ENCODE peak calls at places on chromosome 7, in nine cellular contexts. T is memory B cell; U is tibial artery; Z is T-cell; F is GDM1; V is midbrain; H is NCI-H1417; J is stimulated activated naive CD4-positive, alpha-beta T cell; W is skeletal muscle cell. B is an unnamed sample.

GRCh38 chr7:150854066-150855000 is 2.0 kb downstream of the AOC1 start:
- DNase-seq in T (no peak), U (no peak), Z (no peak), F (no peak), V (no peak), H (no peak), J (no peak), W (no peak), B (no peak)

GRCh38 chr7:114354306-114354705 is 60.3 kb upstream of the FOXP2 start:
- DNase-seq in T (no peak), U (no peak), Z (no peak), F (no peak), V (no peak), H (peak), J (no peak), W (no peak), B (no peak)

GRCh38 chr7:50502947-50503346 is 52.8 kb upstream of the FIGNL1 start:
- DNase-seq in T (no peak), U (no peak), Z (no peak), F (no peak), V (no peak), H (no peak), J (no peak), W (no peak), B (no peak)

GRCh38 chr7:43535031-43535451 is 47.9 kb upstream of the STK17A start:
- DNase-seq in T (no peak), U (no peak), Z (no peak), F (no peak), V (no peak), H (no peak), J (no peak), W (peak), B (peak)

GRCh38 chr7:85719981-85720963 is 533.4 kb upstream of the SEMA3D start:
- DNase-seq in T (no peak), U (peak), Z (no peak), F (no peak), V (no peak), H (no peak), J (no peak), W (peak), B (peak)

GRCh38 chr7:17651926-17652385 is 288.3 kb downstream of the SNX13 start:
- DNase-seq in T (no peak), U (no peak), Z (no peak), F (no peak), V (peak), H (no peak), J (no peak), W (peak), B (peak)

GRCh38 chr7:99679400-99680191 is at the start of gene CYP3A5:
- DNase-seq in T (no peak), U (no peak), Z (no peak), F (no peak), V (no peak), H (no peak), J (no peak), W (no peak), B (peak)

GRCh38 chr7:91659096-91659495 is 221.4 kb downstream of the MTERF1 start:
- DNase-seq in T (no peak), U (no peak), Z (no peak), F (no peak), V (no peak), H (no peak), J (no peak), W (no peak), B (no peak)

GRCh38 chr7:139687980-139688632 is 89.7 kb downstream of the HIPK2 start:
- DNase-seq in T (no peak), U (no peak), Z (no peak), F (no peak), V (no peak), H (no peak), J (no peak), W (no peak), B (peak)

GRCh38 chr7:44372560-44373417 is 47.4 kb upstream of the CAMK2B start:
- DNase-seq in T (no peak), U (no peak), Z (no peak), F (no peak), V (no peak), H (no peak), J (no peak), W (no peak), B (peak)

GRCh38 chr7:82019538-82019937 is 249.7 kb upstream of the HGF start:
- DNase-seq in T (no peak), U (no peak), Z (no peak), F (no peak), V (no peak), H (no peak), J (no peak), W (no peak), B (no peak)

GRCh38 chr7:66564045-66564444 is 64.6 kb upstream of the KCTD7 start:
- DNase-seq in T (no peak), U (no peak), Z (no peak), F (no peak), V (no peak), H (no peak), J (no peak), W (no peak), B (no peak)

GRCh38 chr7:130227883-130228575 is 20.4 kb downstream of the SSMEM1 start:
- DNase-seq in T (no peak), U (no peak), Z (no peak), F (no peak), V (peak), H (no peak), J (no peak), W (no peak), B (no peak)

GRCh38 chr7:157683251-157684156 is 346.7 kb downstream of the DNAJB6 start:
- DNase-seq in T (no peak), U (no peak), Z (no peak), F (no peak), V (no peak), H (no peak), J (no peak), W (no peak), B (no peak)

GRCh38 chr7:3063016-3063753 is 19.5 kb upstream of the CARD11 start:
- DNase-seq in T (no peak), U (no peak), Z (peak), F (no peak), V (no peak), H (no peak), J (peak), W (no peak), B (no peak)

GRCh38 chr7:1693991-1694524 is 24.0 kb downstream of the ELFN1 start:
- DNase-seq in T (no peak), U (no peak), Z (no peak), F (no peak), V (peak), H (no peak), J (no peak), W (peak), B (peak)

GRCh38 chr7:92665926-92666325 is 75.7 kb upstream of the FAM133B start:
- DNase-seq in T (no peak), U (no peak), Z (no peak), F (no peak), V (no peak), H (no peak), J (no peak), W (no peak), B (no peak)

GRCh38 chr7:97200043-97200442 is 82.5 kb downstream of the SDHAF3 start:
- DNase-seq in T (no peak), U (no peak), Z (no peak), F (no peak), V (no peak), H (no peak), J (no peak), W (no peak), B (no peak)

GRCh38 chr7:51640851-51641250 is 324.2 kb upstream of the COBL start:
- DNase-seq in T (no peak), U (no peak), Z (no peak), F (no peak), V (no peak), H (no peak), J (no peak), W (no peak), B (no peak)

GRCh38 chr7:98745722-98746318 is 124.0 kb downstream of the TMEM130 start:
- DNase-seq in T (peak), U (peak), Z (peak), F (peak), V (peak), H (peak), J (peak), W (no peak), B (peak)

GRCh38 chr7:124457841-124458240 is 307.8 kb downstream of the GPR37 start:
- DNase-seq in T (no peak), U (no peak), Z (no peak), F (no peak), V (no peak), H (no peak), J (no peak), W (no peak), B (peak)

GRCh38 chr7:73436031-73436929 is 2.7 kb downstream of the FZD9 start:
- DNase-seq in T (no peak), U (no peak), Z (no peak), F (no peak), V (no peak), H (no peak), J (no peak), W (no peak), B (peak)

GRCh38 chr7:73948287-73948686 is 79.7 kb upstream of the ELN start:
- DNase-seq in T (no peak), U (no peak), Z (no peak), F (no peak), V (no peak), H (no peak), J (no peak), W (no peak), B (no peak)

GRCh38 chr7:8277394-8277982 is 15.5 kb upstream of the ICA1 start:
- DNase-seq in T (no peak), U (no peak), Z (no peak), F (no peak), V (no peak), H (peak), J (no peak), W (no peak), B (no peak)

GRCh38 chr7:14606101-14606500 is 296.4 kb downstream of the DGKB start:
- DNase-seq in T (no peak), U (no peak), Z (no peak), F (no peak), V (no peak), H (no peak), J (no peak), W (no peak), B (no peak)

GRCh38 chr7:50206521-50207250 is 97.8 kb upstream of the IKZF1 start:
- DNase-seq in T (no peak), U (no peak), Z (peak), F (peak), V (no peak), H (no peak), J (peak), W (no peak), B (no peak)

GRCh38 chr7:135678612-135679575 is 16.6 kb downstream of the STMP1 start:
- DNase-seq in T (no peak), U (peak), Z (no peak), F (no peak), V (no peak), H (no peak), J (no peak), W (no peak), B (peak)

GRCh38 chr7:22688034-22688433 is 39.0 kb upstream of the IL6 start:
- DNase-seq in T (no peak), U (no peak), Z (no peak), F (no peak), V (peak), H (no peak), J (no peak), W (no peak), B (no peak)

GRCh38 chr7:876972-877311 is 588 bp downstream of the GET4 start:
- DNase-seq in T (no peak), U (peak), Z (no peak), F (no peak), V (no peak), H (no peak), J (no peak), W (no peak), B (no peak)

GRCh38 chr7:142329062-142329788 is 71.4 kb upstream of the PRSS58 start:
- DNase-seq in T (no peak), U (no peak), Z (no peak), F (no peak), V (no peak), H (peak), J (no peak), W (no peak), B (no peak)

GRCh38 chr7:91945476-91945875 is 4.8 kb downstream of the AKAP9 start:
- DNase-seq in T (no peak), U (no peak), Z (no peak), F (no peak), V (peak), H (no peak), J (no peak), W (no peak), B (peak)

GRCh38 chr7:17130281-17131059 is 168.0 kb upstream of the AHR start:
- DNase-seq in T (no peak), U (no peak), Z (no peak), F (no peak), V (no peak), H (no peak), J (no peak), W (peak), B (peak)

GRCh38 chr7:157429680-157430224 is 92.9 kb downstream of the DNAJB6 start:
- DNase-seq in T (no peak), U (no peak), Z (no peak), F (no peak), V (no peak), H (no peak), J (no peak), W (no peak), B (no peak)

GRCh38 chr7:47743898-47744612 is 162.1 kb upstream of the TNS3 start:
- DNase-seq in T (no peak), U (no peak), Z (no peak), F (no peak), V (no peak), H (no peak), J (no peak), W (no peak), B (no peak)

GRCh38 chr7:158568974-158569857 is 18.4 kb downstream of the PTPRN2 start:
- DNase-seq in T (no peak), U (no peak), Z (no peak), F (no peak), V (no peak), H (no peak), J (no peak), W (no peak), B (no peak)

GRCh38 chr7:16801111-16801542 is 3.7 kb downstream of the AGR2 start:
- DNase-seq in T (no peak), U (no peak), Z (no peak), F (peak), V (peak), H (peak), J (no peak), W (peak), B (peak)

GRCh38 chr7:12475362-12476063 is 71.8 kb upstream of the VWDE start:
- DNase-seq in T (no peak), U (no peak), Z (no peak), F (no peak), V (no peak), H (no peak), J (no peak), W (peak), B (peak)

GRCh38 chr7:151383638-151384351 is 26.0 kb downstream of the WDR86 start:
- DNase-seq in T (no peak), U (no peak), Z (no peak), F (no peak), V (no peak), H (no peak), J (no peak), W (no peak), B (no peak)

GRCh38 chr7:128254470-128254869 is 13.4 kb downstream of the LEP start:
- DNase-seq in T (no peak), U (no peak), Z (no peak), F (no peak), V (no peak), H (no peak), J (no peak), W (no peak), B (no peak)